ENCODE peak calls at places on chromosomes 5 and 9, in ten cellular contexts. I, R, H, P, C, O, B, M, G and E are unnamed samples.

GRCh38 chr5:101534486-101535110 is 631.5 kb upstream of the ST8SIA4 start:
- DNase-seq in I (no peak), R (peak), G (no peak), H (no peak), B (no peak), M (no peak), C (no peak), O (peak), P (peak), E (no peak)

GRCh38 chr5:22852807-22853670 is at the start of gene CDH12:
- DNase-seq in O (no peak), H (peak), C (no peak), I (no peak), B (no peak), M (peak), R (no peak), P (peak), G (peak), E (no peak)

GRCh38 chr9:136093331-136093986 is 1.6 kb downstream of the NACC2 start:
- DNase-seq in P (no peak), C (no peak), I (peak), G (peak), H (no peak), R (peak), B (no peak), M (no peak), O (no peak), E (no peak)

GRCh38 chr9:14779566-14780022 is 57.1 kb upstream of the CER1 start:
- DNase-seq in C (no peak), G (no peak), M (no peak), B (no peak), I (no peak), H (no peak), O (no peak), R (peak), P (no peak), E (no peak)

GRCh38 chr9:127209948-127210621 is 54.5 kb upstream of the GARNL3 start:
- DNase-seq in M (no peak), P (no peak), O (no peak), R (no peak), B (no peak), C (peak), I (no peak), H (no peak), G (peak), E (no peak)

GRCh38 chr9:82188817-82189216 is 200.2 kb downstream of the SPATA31D1 start:
- DNase-seq in G (no peak), B (no peak), O (no peak), C (no peak), M (no peak), R (no peak), P (no peak), I (no peak), H (no peak), E (no peak)

GRCh38 chr5:135456238-135457099 is 4.3 kb upstream of the TIFAB start:
- DNase-seq in M (no peak), B (no peak), H (peak), C (no peak), P (no peak), G (peak), R (peak), I (peak), O (peak), E (no peak)

GRCh38 chr5:95620030-95620869 is at the start of gene GPR150:
- DNase-seq in G (peak), H (peak), B (peak), P (peak), R (peak), O (peak), I (peak), C (peak), M (peak), E (peak)

GRCh38 chr5:10409504-10409903 is 32.2 kb upstream of the ROPN1L start:
- DNase-seq in C (no peak), I (no peak), M (no peak), P (no peak), G (no peak), B (no peak), H (no peak), O (no peak), R (no peak), E (no peak)

GRCh38 chr5:110288766-110289165 is 437.7 kb downstream of the TMEM232 start:
- DNase-seq in C (no peak), B (no peak), H (no peak), M (no peak), O (peak), I (no peak), P (no peak), R (peak), G (no peak), E (no peak)

GRCh38 chr5:15762668-15763067 is 262.7 kb downstream of the FBXL7 start:
- DNase-seq in O (no peak), C (no peak), H (no peak), I (no peak), P (no peak), G (no peak), R (no peak), M (no peak), B (no peak), E (no peak)

GRCh38 chr9:19985081-19985480 is 196.2 kb upstream of the SLC24A2 start:
- DNase-seq in I (no peak), B (no peak), C (no peak), G (no peak), R (no peak), P (no peak), O (no peak), M (no peak), H (no peak), E (no peak)

GRCh38 chr5:74772359-74772758 is 5.3 kb downstream of the NSA2 start:
- DNase-seq in H (no peak), C (no peak), B (no peak), O (no peak), R (peak), M (no peak), P (no peak), I (no peak), G (no peak), E (no peak)

GRCh38 chr5:158117467-158118165 is 258.7 kb upstream of the CLINT1 start:
- DNase-seq in M (no peak), C (no peak), I (no peak), P (no peak), H (no peak), O (no peak), G (no peak), B (no peak), R (peak), E (no peak)

GRCh38 chr5:83645936-83646335 is 74.7 kb downstream of the HAPLN1 start:
- DNase-seq in H (no peak), I (no peak), R (peak), B (no peak), G (no peak), M (no peak), O (no peak), C (no peak), P (no peak), E (no peak)

GRCh38 chr9:74355107-74355506 is 142.0 kb upstream of the RORB start:
- DNase-seq in O (no peak), G (no peak), R (no peak), I (no peak), P (no peak), M (no peak), H (no peak), C (no peak), B (no peak), E (no peak)

GRCh38 chr5:170573119-170573518 is 69.3 kb downstream of the KCNIP1 start:
- DNase-seq in B (no peak), C (no peak), O (no peak), M (no peak), I (no peak), H (no peak), G (no peak), P (no peak), R (no peak), E (no peak)

GRCh38 chr9:77575785-77576184 is 72.3 kb downstream of the GNA14 start:
- DNase-seq in P (no peak), G (no peak), I (peak), C (no peak), O (peak), H (no peak), R (peak), M (peak), B (no peak), E (no peak)

GRCh38 chr5:162068412-162068811 is 839 bp downstream of the GABRG2 start:
- DNase-seq in M (peak), P (peak), G (no peak), B (no peak), R (no peak), H (peak), O (no peak), C (no peak), I (peak), E (peak)

DNA sequence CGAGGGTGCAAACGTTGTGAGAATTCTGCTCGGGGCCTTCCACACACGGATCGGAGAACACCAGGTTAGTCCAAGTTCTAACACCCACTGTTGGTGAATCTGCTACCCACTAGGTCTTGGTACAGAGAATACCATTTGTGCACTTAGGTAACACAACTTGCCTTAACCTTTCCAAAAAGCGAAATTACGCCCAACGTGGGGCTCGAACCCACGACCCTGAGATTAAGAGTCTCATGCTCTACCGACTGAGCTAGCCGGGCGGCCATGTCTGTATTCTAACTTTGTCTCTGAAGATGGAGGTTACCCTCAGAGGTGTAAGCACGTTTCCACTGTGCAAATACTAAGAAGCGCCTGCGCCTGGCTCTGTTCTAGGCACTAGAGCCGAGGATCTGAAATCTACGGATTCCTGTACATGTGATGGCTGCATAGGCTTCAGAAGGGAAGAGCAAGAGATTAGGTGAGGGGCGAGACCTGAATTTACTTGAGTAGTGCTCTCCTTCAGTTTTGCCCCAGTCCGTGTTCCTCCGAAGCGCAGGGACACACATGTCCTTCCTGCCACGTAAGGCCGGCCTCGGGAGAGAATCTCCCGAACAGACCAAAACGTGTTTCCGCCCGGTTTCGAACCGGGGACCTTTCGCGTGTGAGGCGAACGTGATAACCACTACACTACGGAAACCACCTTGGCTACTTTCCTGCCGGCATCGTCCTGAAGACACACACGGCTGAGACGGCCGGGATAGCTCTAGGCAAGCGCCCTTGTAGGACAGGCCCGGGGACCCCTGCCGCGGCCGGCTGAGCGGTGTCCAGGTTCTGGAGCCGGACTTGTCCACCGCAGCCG is 1.1 kb upstream of the TRIM41 start:
- DNase-seq in P (peak), G (peak), O (peak), M (peak), H (peak), I (peak), R (peak), C (peak), B (peak), E (peak)
- TF ChIP-seq CTCF in P (no peak), G (no peak), O (no peak), M (no peak), H (no peak), I (no peak), R (no peak), C (no peak), B (no peak), E (no peak)

DNA sequence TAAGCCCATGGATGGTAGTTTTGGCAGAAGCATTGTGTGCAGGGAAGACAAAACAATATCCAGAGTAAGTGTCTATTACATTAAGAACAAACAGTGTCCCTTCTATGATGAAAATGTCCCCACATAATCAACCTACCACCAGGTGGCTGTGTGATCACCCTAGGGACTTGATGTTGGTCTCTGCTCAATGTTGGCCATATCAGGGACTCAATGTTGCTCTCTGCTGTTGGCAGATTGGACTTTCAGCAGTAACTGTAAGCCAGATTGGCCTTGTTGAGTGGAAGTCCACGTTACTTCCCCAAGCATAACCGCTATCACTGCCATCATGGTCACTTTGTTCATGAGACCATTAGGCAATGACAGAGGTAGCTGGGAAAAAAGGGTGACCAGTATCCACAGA is 52.8 kb upstream of the PRSS3 start:
- DNase-seq in R (no peak), G (no peak), O (no peak), B (no peak), H (no peak), M (no peak), I (peak), P (no peak), C (no peak), E (no peak)
- TF ChIP-seq CTCF in R (no peak), G (no peak), O (no peak), B (no peak), H (no peak), M (no peak), I (peak), P (peak), C (no peak), E (no peak)

DNA sequence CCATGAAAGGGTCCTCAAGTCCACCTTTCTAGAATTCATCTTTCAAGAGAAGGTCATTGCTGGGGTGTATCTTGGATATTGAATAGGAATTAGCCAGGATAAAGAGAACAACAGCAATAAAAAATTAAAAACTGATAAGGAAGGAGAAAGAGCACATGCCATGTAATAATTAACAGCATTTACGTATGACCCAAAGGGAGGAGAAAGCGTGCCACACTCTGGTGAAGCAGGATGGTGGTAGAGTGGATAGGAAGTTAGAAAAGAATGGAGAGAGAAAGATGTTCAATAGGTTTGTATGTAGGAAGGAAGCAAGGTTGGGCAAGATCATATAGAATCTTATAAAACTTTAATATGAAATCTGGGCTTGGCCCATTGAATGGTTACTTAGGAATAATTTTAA is 751.5 kb downstream of the MAT2B start:
- DNase-seq in H (no peak), C (no peak), O (no peak), I (no peak), P (no peak), G (no peak), M (no peak), B (no peak), R (no peak), E (no peak)
- TF ChIP-seq CTCF in H (no peak), C (no peak), O (no peak), I (no peak), P (no peak), G (no peak), M (no peak), B (no peak), R (no peak), E (no peak)

GRCh38 chr9:87499455-87500015 is 1.9 kb downstream of the DAPK1 start:
- DNase-seq in R (no peak), I (no peak), C (no peak), P (no peak), O (no peak), M (no peak), G (no peak), B (no peak), H (peak), E (no peak)

GRCh38 chr9:87497604-87498045 is at the start of gene DAPK1:
- DNase-seq in C (peak), B (no peak), I (peak), G (peak), H (peak), R (peak), O (peak), M (peak), P (peak), E (peak)

GRCh38 chr9:87497080-87497603 is 525 bp upstream of the DAPK1 start:
- DNase-seq in H (no peak), O (no peak), P (peak), I (no peak), C (no peak), M (no peak), R (no peak), B (no peak), G (no peak), E (no peak)

GRCh38 chr9:87498816-87499454 is 1.3 kb downstream of the DAPK1 start:
- DNase-seq in I (no peak), C (no peak), M (peak), O (no peak), P (peak), G (no peak), B (no peak), R (no peak), H (no peak), E (no peak)

DNA sequence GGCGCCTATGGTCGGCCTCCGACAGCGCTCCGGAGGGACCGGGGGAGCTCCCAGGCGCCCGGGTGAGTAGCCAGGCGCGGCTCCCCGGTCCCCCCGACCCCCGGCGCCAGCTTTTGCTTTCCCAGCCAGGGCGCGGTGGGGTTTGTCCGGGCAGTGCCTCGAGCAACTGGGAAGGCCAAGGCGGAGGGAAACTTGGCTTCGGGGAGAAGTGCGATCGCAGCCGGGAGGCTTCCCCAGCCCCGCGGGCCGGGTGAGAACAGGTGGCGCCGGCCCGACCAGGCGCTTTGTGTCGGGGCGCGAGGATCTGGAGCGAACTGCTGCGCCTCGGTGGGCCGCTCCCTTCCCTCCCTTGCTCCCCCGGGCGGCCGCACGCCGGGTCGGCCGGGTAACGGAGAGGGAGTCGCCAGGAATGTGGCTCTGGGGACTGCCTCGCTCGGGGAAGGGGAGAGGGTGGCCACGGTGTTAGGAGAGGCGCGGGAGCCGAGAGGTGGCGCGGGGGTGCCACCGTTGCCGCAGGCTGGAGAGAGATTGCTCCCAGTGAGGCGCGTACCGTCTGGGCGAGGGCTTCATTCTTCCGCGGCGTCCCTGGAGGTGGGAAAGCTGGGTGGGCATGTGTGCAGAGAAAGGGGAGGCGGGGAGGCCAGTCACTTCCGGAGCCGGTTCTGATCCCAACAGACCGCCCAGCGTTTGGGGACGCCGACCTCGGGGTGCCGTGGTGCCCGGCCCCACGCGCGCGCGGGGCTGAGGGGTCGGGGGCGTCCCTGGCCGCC is 564 bp downstream of the DAPK1 start:
- DNase-seq in B (no peak), H (peak), I (peak), M (peak), O (peak), P (peak), R (peak), C (peak), G (peak), E (peak)
- TF ChIP-seq CTCF in B (peak), H (peak), I (no peak), M (peak), O (no peak), P (peak), R (peak), C (peak), G (no peak), E (no peak)

GRCh38 chr5:132375957-132376356 is 6.4 kb downstream of the SLC22A5 start:
- DNase-seq in R (no peak), C (no peak), P (no peak), I (no peak), O (no peak), H (no peak), B (no peak), M (no peak), G (no peak), E (no peak)
- TF ChIP-seq CTCF in R (no peak), C (no peak), P (no peak), I (no peak), O (no peak), H (no peak), B (no peak), M (no peak), G (no peak), E (no peak)

DNA sequence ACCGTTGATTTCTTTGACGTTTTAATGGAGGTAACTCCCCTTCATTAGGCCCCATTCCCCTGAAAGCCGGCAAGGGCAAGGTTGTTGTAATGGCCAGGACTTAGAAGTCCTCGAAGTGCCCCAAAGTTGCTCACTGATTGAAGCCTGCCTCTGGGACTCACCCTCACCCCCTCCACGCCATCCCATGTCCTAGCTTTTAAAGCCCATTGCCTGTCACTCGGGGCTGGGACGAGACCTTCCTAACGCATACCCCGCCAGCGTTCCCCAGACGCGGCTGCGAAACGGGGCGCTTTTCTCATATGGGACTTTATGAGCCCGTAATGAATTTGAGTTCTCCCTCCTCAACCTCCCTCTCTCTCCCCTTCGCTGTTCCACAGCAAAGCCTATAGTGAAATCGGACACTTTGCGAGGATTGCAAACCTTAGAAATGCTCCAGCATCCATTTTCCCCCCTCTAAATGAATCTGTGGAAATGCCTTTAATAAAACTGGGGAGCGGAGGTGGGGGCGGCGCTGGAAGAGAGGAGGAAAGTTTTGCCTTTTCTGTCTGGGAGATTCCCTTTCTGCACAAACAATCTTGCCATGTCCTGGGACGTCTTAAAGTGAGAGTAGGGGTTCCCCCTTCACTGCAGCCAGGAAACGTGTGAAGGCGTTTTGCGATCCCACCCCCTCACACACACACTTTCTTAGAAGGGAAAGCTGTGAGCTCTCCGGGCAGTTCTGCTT is 1.5 kb downstream of the PAPPA start:
- DNase-seq in R (peak), O (peak), B (no peak), P (peak), C (peak), M (no peak), I (peak), G (no peak), H (peak), E (no peak)
- TF ChIP-seq CTCF in R (no peak), O (no peak), B (no peak), P (no peak), C (no peak), M (no peak), I (no peak), G (no peak), H (no peak), E (no peak)

GRCh38 chr9:93594041-93594756 is 17.8 kb downstream of the PHF2 start:
- DNase-seq in I (no peak), R (no peak), O (no peak), C (no peak), H (no peak), M (no peak), G (no peak), B (peak), P (no peak), E (no peak)

GRCh38 chr9:93591301-93591700 is 14.9 kb downstream of the PHF2 start:
- DNase-seq in G (no peak), M (no peak), P (no peak), H (no peak), R (no peak), I (no peak), B (no peak), O (no peak), C (no peak), E (no peak)

GRCh38 chr9:93593144-93593655 is 16.8 kb downstream of the PHF2 start:
- DNase-seq in I (no peak), M (no peak), O (no peak), P (no peak), C (no peak), R (no peak), G (no peak), H (no peak), B (peak), E (no peak)

GRCh38 chr9:93591706-93592388 is 15.5 kb downstream of the PHF2 start:
- DNase-seq in C (no peak), B (no peak), M (no peak), R (peak), H (peak), G (no peak), O (no peak), P (no peak), I (no peak), E (no peak)

GRCh38 chr9:93592389-93593021 is 16.1 kb downstream of the PHF2 start:
- DNase-seq in R (peak), B (peak), O (no peak), I (peak), G (no peak), C (no peak), P (peak), H (peak), M (no peak), E (no peak)
- TF ChIP-seq CTCF in R (peak), B (peak), O (no peak), I (no peak), G (no peak), C (no peak), P (peak), H (no peak), M (peak), E (no peak)